ENCODE peak calls at places on chromosomes 16 and 17, in four cellular contexts. Q is M059J, I is NCI-H1436 treated with DMSO at 0.1 percent for 48 hours, E is islet precursor cell. G is an unnamed sample.

GRCh38 chr16:81445143-81445922 is 725 bp downstream of the CMIP start:
- DNase-seq in Q (peak; percentile 68), I (no peak), E (peak; percentile 66), G (peak; percentile 76)

GRCh38 chr16:2152695-2153506 is 2.7 kb upstream of the TRAF7 start:
- DNase-seq in Q (no peak), I (no peak), E (no peak), G (no peak)

GRCh38 chr16:19210175-19210924 is 42.3 kb downstream of the SYT17 start:
- DNase-seq in Q (peak; percentile 66), I (no peak), E (no peak), G (no peak)

GRCh38 chr16:12613131-12613991 is 190.3 kb downstream of the CPPED1 start:
- DNase-seq in Q (peak; percentile 97), I (no peak), E (peak; percentile 87), G (peak; percentile 27)

GRCh38 chr17:44581868-44582267 is 24.6 kb downstream of the FZD2 start:
- DNase-seq in Q (no peak), I (no peak), E (no peak), G (no peak)

GRCh38 chr17:76707985-76708807 is 2.6 kb downstream of the MXRA7 start:
- DNase-seq in Q (no peak), I (no peak), E (peak; percentile 89), G (no peak)

GRCh38 chr17:7833795-7834553 is at the start of gene KDM6B:
- DNase-seq in Q (peak; percentile 88), I (no peak), E (peak; percentile 99), G (peak; percentile 77)

GRCh38 chr16:74034862-74035261 is 261.8 kb upstream of the PSMD7 start:
- DNase-seq in Q (peak; percentile 18), I (no peak), E (no peak), G (peak; percentile 12)

GRCh38 chr17:76840884-76841775 is 27.1 kb upstream of the MGAT5B start:
- DNase-seq in Q (peak; percentile 23), I (no peak), E (no peak), G (no peak)

GRCh38 chr17:78468366-78468765 is 89.9 kb downstream of the PGS1 start:
- DNase-seq in Q (no peak), I (no peak), E (no peak), G (no peak)

GRCh38 chr16:85225291-85225690 is 113.0 kb upstream of the CIBAR2 start:
- DNase-seq in Q (no peak), I (no peak), E (no peak), G (no peak)

GRCh38 chr16:30509081-30509480 is 17.3 kb downstream of the ZNF768 start:
- DNase-seq in Q (no peak), I (no peak), E (no peak), G (no peak)

GRCh38 chr17:51454456-51454978 is 194.2 kb downstream of the UTP18 start:
- DNase-seq in Q (no peak), I (no peak), E (no peak), G (no peak)

GRCh38 chr16:68134644-68135043 is 49.5 kb downstream of the NFATC3 start:
- DNase-seq in Q (no peak), I (no peak), E (no peak), G (no peak)

GRCh38 chr17:47741109-47741792 is 8.2 kb downstream of the TBX21 start:
- DNase-seq in Q (no peak), I (no peak), E (peak; percentile 49), G (no peak)

GRCh38 chr17:37605813-37606505 is 3.3 kb downstream of the SYNRG start:
- DNase-seq in Q (peak; percentile 69), I (no peak), E (no peak), G (no peak)

GRCh38 chr17:51230306-51230705 is 29.5 kb downstream of the MBTD1 start:
- DNase-seq in Q (no peak), I (no peak), E (no peak), G (no peak)

GRCh38 chr17:60863892-60864673 is 186.4 kb downstream of the BCAS3 start:
- DNase-seq in Q (peak; percentile 16), I (no peak), E (no peak), G (no peak)

GRCh38 chr17:71830916-71831315 is 289.9 kb upstream of the SOX9 start:
- DNase-seq in Q (no peak), I (no peak), E (peak; percentile 86), G (no peak)

GRCh38 chr16:81531415-81531814 is 86.8 kb downstream of the CMIP start:
- DNase-seq in Q (no peak), I (no peak), E (no peak), G (no peak)

GRCh38 chr16:24156777-24157176 is 99.4 kb upstream of the CACNG3 start:
- DNase-seq in Q (peak; percentile 13), I (no peak), E (no peak), G (no peak)

GRCh38 chr17:32318071-32318470 is 23.9 kb downstream of the C17orf75 start:
- DNase-seq in Q (no peak), I (no peak), E (no peak), G (no peak)

GRCh38 chr17:48002920-48003685 is 32.2 kb downstream of the CDK5RAP3 start:
- DNase-seq in Q (peak; percentile 65), I (no peak), E (peak; percentile 87), G (no peak)

GRCh38 chr17:8118769-8119574 is 658 bp upstream of the ALOXE3 start:
- DNase-seq in Q (peak; percentile 80), I (peak; percentile 61), E (peak; percentile 94), G (peak; percentile 78)

GRCh38 chr17:44384823-44385286 is 4.6 kb downstream of the ITGA2B start:
- DNase-seq in Q (no peak), I (no peak), E (no peak), G (no peak)

GRCh38 chr16:66894948-66895696 is 14.8 kb downstream of the PDP2 start:
- DNase-seq in Q (peak; percentile 82), I (no peak), E (peak; percentile 83), G (no peak)

GRCh38 chr17:30344283-30345088 is 10.6 kb upstream of the TMIGD1 start:
- DNase-seq in Q (peak; percentile 23), I (no peak), E (peak; percentile 80), G (peak; percentile 39)

GRCh38 chr16:57544129-57544653 is 1.7 kb downstream of the ADGRG5 start:
- DNase-seq in Q (peak; percentile 45), I (no peak), E (no peak), G (no peak)

GRCh38 chr16:8572919-8573724 is 17.2 kb downstream of the TMEM114 start:
- DNase-seq in Q (peak; percentile 31), I (no peak), E (peak; percentile 71), G (no peak)